ENCODE peak calls at places on chromosome 4, in eight cellular contexts. O, T, C, W, A, J, Z and U are unnamed samples.
A peak's percentile ranks its signal among the peaks of the same experiment; 100 is the strongest.

GRCh38 chr4:54439831-54440243 is 210.7 kb downstream of the PDGFRA start:
- DNase-seq in W (peak; percentile 9), C (peak; percentile 34), O (no peak), T (peak; percentile 78), J (peak; percentile 92), A (peak; percentile 65), Z (peak; percentile 26), U (peak; percentile 48)

GRCh38 chr4:93829531-93830089 is 1.1 kb downstream of the ATOH1 start:
- DNase-seq in J (no peak), C (no peak), T (no peak), A (no peak), O (no peak), W (no peak), Z (no peak), U (no peak)

GRCh38 chr4:26204911-26205368 is 115.9 kb upstream of the RBPJ start:
- DNase-seq in A (no peak), Z (no peak), T (no peak), W (no peak), O (no peak), C (no peak), J (no peak), U (no peak)

GRCh38 chr4:152039085-152039484 is 278.3 kb upstream of the GATB start:
- DNase-seq in C (no peak), W (no peak), O (no peak), J (no peak), A (peak; percentile 74), Z (no peak), T (no peak), U (no peak)

GRCh38 chr4:25290490-25291067 is 22.0 kb upstream of the ZCCHC4 start:
- DNase-seq in O (no peak), Z (no peak), C (no peak), T (no peak), W (no peak), J (no peak), A (no peak), U (no peak)

GRCh38 chr4:6372649-6373525 is 99.5 kb downstream of the PPP2R2C start:
- DNase-seq in C (no peak), Z (peak; percentile 10), A (peak; percentile 51), J (peak; percentile 31), T (no peak), O (peak; percentile 57), W (no peak), U (no peak)

GRCh38 chr4:151611960-151612359 is 148.8 kb downstream of the GATB start:
- DNase-seq in C (no peak), Z (no peak), J (no peak), W (no peak), T (no peak), A (no peak), O (no peak), U (no peak)

GRCh38 chr4:109118635-109119034 is 183.8 kb downstream of the COL25A1 start:
- DNase-seq in A (no peak), O (no peak), C (no peak), J (no peak), T (no peak), W (no peak), Z (no peak), U (no peak)

GRCh38 chr4:130131536-130131935 is 1035.6 kb downstream of the C4orf33 start:
- DNase-seq in Z (no peak), W (no peak), A (no peak), O (no peak), J (no peak), C (no peak), T (no peak), U (no peak)

GRCh38 chr4:73741140-73741749 is 876 bp downstream of the CXCL8 start:
- DNase-seq in O (no peak), J (peak; percentile 63), W (no peak), C (no peak), Z (no peak), A (peak; percentile 51), T (no peak), U (no peak)

GRCh38 chr4:83121246-83121645 is 6.7 kb upstream of the PLAC8 start:
- DNase-seq in A (no peak), C (no peak), O (no peak), J (no peak), W (no peak), Z (no peak), T (no peak), U (no peak)

GRCh38 chr4:126778348-126778747 is 854.4 kb upstream of the INTU start:
- DNase-seq in O (no peak), W (no peak), C (peak; percentile 79), T (no peak), A (peak; percentile 87), Z (peak; percentile 62), J (no peak), U (no peak)

GRCh38 chr4:82097504-82097903 is 276.3 kb downstream of the HNRNPD start:
- DNase-seq in Z (no peak), W (no peak), J (peak; percentile 56), C (no peak), T (no peak), O (no peak), A (no peak), U (no peak)

GRCh38 chr4:106058919-106059318 is 163.6 kb downstream of the NPNT start:
- DNase-seq in T (no peak), A (peak; percentile 24), W (no peak), C (no peak), Z (no peak), J (no peak), O (no peak), U (no peak)

GRCh38 chr4:26326791-26327190 is 6.0 kb downstream of the RBPJ start:
- DNase-seq in O (no peak), J (no peak), Z (peak; percentile 60), T (no peak), W (no peak), C (peak; percentile 87), A (peak; percentile 98), U (peak; percentile 20)

GRCh38 chr4:153228512-153229145 is 24.4 kb downstream of the TRIM2 start:
- DNase-seq in C (no peak), W (no peak), O (no peak), T (no peak), J (no peak), A (no peak), Z (no peak), U (no peak)

GRCh38 chr4:152161676-152162330 is 374.1 kb downstream of the FBXW7 start:
- DNase-seq in T (no peak), A (no peak), J (no peak), Z (no peak), C (no peak), O (no peak), W (no peak), U (no peak)

GRCh38 chr4:107862658-107863057 is 37.9 kb downstream of the SGMS2 start:
- DNase-seq in W (peak; percentile 14), Z (peak; percentile 59), J (peak; percentile 30), C (peak; percentile 46), A (peak; percentile 91), O (peak; percentile 15), T (no peak), U (peak; percentile 32)

GRCh38 chr4:20829958-20830357 is 129.7 kb downstream of the PACRGL start:
- DNase-seq in O (no peak), A (peak; percentile 88), Z (no peak), W (no peak), T (no peak), J (no peak), C (no peak), U (no peak)

GRCh38 chr4:87848622-87849351 is 16.0 kb downstream of the MEPE start:
- DNase-seq in W (peak; percentile 29), T (no peak), Z (peak; percentile 44), C (peak; percentile 41), A (peak; percentile 77), O (peak; percentile 15), J (peak; percentile 78), U (no peak)

GRCh38 chr4:14023036-14023435 is 395.5 kb upstream of the BOD1L1 start:
- DNase-seq in T (no peak), Z (no peak), C (no peak), J (no peak), W (no peak), O (no peak), A (no peak), U (no peak)

GRCh38 chr4:40413396-40413795 is 78.3 kb downstream of the CHRNA9 start:
- DNase-seq in O (no peak), J (no peak), C (no peak), T (no peak), A (no peak), W (no peak), Z (no peak), U (no peak)

GRCh38 chr4:1633993-1634392 is 50.1 kb downstream of the FAM53A start:
- DNase-seq in Z (no peak), J (no peak), T (no peak), O (no peak), A (no peak), C (no peak), W (no peak), U (no peak)

GRCh38 chr4:120694973-120695372 is 227.6 kb downstream of the PRDM5 start:
- DNase-seq in A (peak; percentile 67), O (peak; percentile 3), T (no peak), C (peak; percentile 8), J (no peak), W (peak; percentile 51), Z (peak; percentile 43), U (peak; percentile 90)

GRCh38 chr4:151484396-151485102 is 75.6 kb downstream of the FHIP1A start:
- DNase-seq in T (no peak), O (peak; percentile 15), J (no peak), C (peak; percentile 72), A (peak; percentile 90), W (no peak), Z (peak; percentile 39), U (peak; percentile 76)

GRCh38 chr4:153156263-153156662 is 48.0 kb upstream of the TRIM2 start:
- DNase-seq in O (no peak), J (peak; percentile 95), A (peak; percentile 15), T (no peak), W (no peak), C (no peak), Z (no peak), U (no peak)

GRCh38 chr4:59518005-59518823 is 1681.9 kb upstream of the ADGRL3 start:
- DNase-seq in C (no peak), A (no peak), T (no peak), J (no peak), O (no peak), Z (no peak), W (no peak), U (no peak)

GRCh38 chr4:101355767-101356702 is 8.7 kb upstream of the PPP3CA start:
- DNase-seq in T (no peak), Z (peak; percentile 78), W (no peak), J (no peak), C (peak; percentile 90), O (peak; percentile 41), A (peak; percentile 96), U (no peak)

GRCh38 chr4:98510757-98511517 is 147.5 kb downstream of the TSPAN5 start:
- DNase-seq in O (no peak), J (peak; percentile 12), Z (peak; percentile 90), C (peak; percentile 96), W (no peak), A (peak; percentile 89), T (no peak), U (no peak)

GRCh38 chr4:1693131-1693896 is 9.2 kb upstream of the FAM53A start:
- DNase-seq in T (no peak), C (peak; percentile 67), Z (peak; percentile 64), A (peak; percentile 92), W (peak; percentile 77), O (peak; percentile 58), J (peak; percentile 81), U (peak; percentile 38)

GRCh38 chr4:62952366-62952765 is 1456.9 kb downstream of the TECRL start:
- DNase-seq in A (no peak), O (no peak), T (no peak), W (no peak), C (no peak), Z (no peak), J (no peak), U (no peak)